ENCODE peak calls at places on chromosomes 3 and 15, in six cellular contexts. M is kidney, N is A549, Q is tibial artery, K is body of pancreas, P is esophagus squamous epithelium. J is an unnamed sample. For H3K4me1, the result is how much of the 10 kb centered on the place peaks cover.

GRCh38 chr3:50150863-50151686 is 4.0 kb upstream of the SEMA3F start:
- DNase-seq in Q (no peak), M (peak), P (no peak), N (no peak), K (no peak), J (no peak)

GRCh38 chr15:25058080-25058785 is 103.4 kb downstream of the SNRPN start:
- DNase-seq in P (no peak), Q (no peak), M (no peak), N (no peak), K (no peak), J (no peak)

GRCh38 chr3:111246967-111247760 is 175.5 kb downstream of the NECTIN3 start:
- DNase-seq in K (peak), Q (no peak), N (peak), P (no peak), M (no peak), J (no peak)

GRCh38 chr3:43894176-43895049 is 203.7 kb downstream of the ABHD5 start:
- DNase-seq in Q (peak), P (no peak), M (peak), N (peak), K (peak), J (no peak)

GRCh38 chr3:66342717-66343373 is 122.0 kb downstream of the SLC25A26 start:
- DNase-seq in Q (no peak), M (no peak), K (no peak), P (no peak), N (no peak), J (no peak)

GRCh38 chr3:87145553-87145952 is 81.6 kb upstream of the CHMP2B start:
- DNase-seq in Q (no peak), N (peak), M (no peak), K (no peak), P (no peak), J (no peak)

GRCh38 chr3:194128202-194128907 is 7.6 kb upstream of the HES1 start:
- DNase-seq in N (no peak), K (no peak), P (no peak), M (no peak), Q (no peak), J (no peak)

GRCh38 chr3:164030194-164030593 is 1048.1 kb downstream of the SI start:
- DNase-seq in N (no peak), P (no peak), M (no peak), K (no peak), Q (no peak), J (no peak)

GRCh38 chr3:48137425-48137999 is 50.7 kb downstream of the CDC25A start:
- DNase-seq in M (no peak), N (no peak), K (no peak), P (no peak), Q (no peak), J (no peak)

GRCh38 chr3:35721628-35722027 is 82.3 kb downstream of the ARPP21 start:
- DNase-seq in P (no peak), K (no peak), Q (no peak), M (no peak), N (no peak), J (no peak)

GRCh38 chr3:42424911-42425310 is 14.5 kb upstream of the LYZL4 start:
- DNase-seq in N (no peak), M (no peak), Q (no peak), K (no peak), P (no peak), J (no peak)

GRCh38 chr15:37100109-37100873 is at the start of gene MEIS2:
- DNase-seq in P (peak), N (peak), K (peak), Q (peak), M (peak), J (peak)

GRCh38 chr3:67382551-67382950 is 271.9 kb downstream of the SUCLG2 start:
- DNase-seq in K (no peak), Q (no peak), N (no peak), P (no peak), M (peak), J (no peak)

GRCh38 chr15:73172508-73172907 is 120.2 kb downstream of the NEO1 start:
- DNase-seq in K (no peak), M (no peak), N (no peak), P (no peak), Q (no peak), J (no peak)

GRCh38 chr3:149364624-149365023 is 12.8 kb downstream of the TM4SF1 start:
- DNase-seq in P (no peak), K (no peak), N (no peak), Q (no peak), M (no peak), J (no peak)

GRCh38 chr15:36808401-36809160 is 229.2 kb downstream of the CDIN1 start:
- DNase-seq in M (no peak), N (peak), P (no peak), Q (no peak), K (peak), J (peak)

GRCh38 chr3:169661567-169662214 is 1.8 kb downstream of the MECOM start:
- DNase-seq in K (peak), N (peak), M (no peak), P (no peak), Q (peak), J (no peak)

GRCh38 chr15:62566248-62566647 is 401.2 kb upstream of the C2CD4B start:
- DNase-seq in P (no peak), M (no peak), N (no peak), K (no peak), Q (no peak), J (no peak)

GRCh38 chr3:43641306-43642114 is 19.7 kb upstream of the ANO10 start:
- DNase-seq in P (no peak), K (no peak), Q (no peak), M (no peak), N (no peak), J (no peak)

DNA sequence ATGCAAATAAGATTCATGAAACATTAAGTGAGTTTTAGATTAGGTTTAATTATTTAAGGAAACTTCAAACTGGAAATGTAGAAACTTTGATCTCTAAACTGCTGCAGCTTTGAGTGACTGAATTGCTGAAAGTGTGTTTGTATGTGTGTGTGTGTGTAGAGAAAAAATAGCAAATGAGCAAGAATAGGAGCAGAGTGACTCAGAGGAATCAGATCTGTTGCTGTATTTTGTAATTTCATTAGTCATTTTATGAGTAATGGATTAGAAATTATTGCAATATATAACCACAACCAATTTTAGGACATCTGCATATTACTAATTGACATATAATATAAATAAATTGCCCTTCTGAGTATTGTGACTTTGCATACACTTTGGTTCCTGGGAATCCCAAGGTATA is 52.8 kb upstream of the SLC9A9 start:
- DNase-seq in K (no peak), P (no peak), M (no peak), N (no peak), Q (no peak), J (no peak)
- H3K4me3 ChIP-seq in K (no peak), P (no peak), M (no peak), N (no peak), Q (no peak), J (no peak)

GRCh38 chr3:135559802-135560201 is 405.7 kb upstream of the PPP2R3A start:
- DNase-seq in N (no peak), K (no peak), M (no peak), Q (no peak), P (no peak), J (no peak)
- H3K4me1 ChIP-seq in N (under half), K (under half), M (under half), Q (under half), P (under half), J (under half)

GRCh38 chr15:34721157-34721801 is 33.5 kb downstream of the GJD2 start:
- DNase-seq in N (no peak), K (no peak), Q (no peak), M (no peak), P (no peak), J (no peak)
- H3K4me3 ChIP-seq in N (peak), K (no peak), Q (peak), M (no peak), P (peak), J (no peak)

GRCh38 chr3:13077431-13078157 is 4.4 kb upstream of the IQSEC1 start:
- DNase-seq in N (no peak), M (no peak), K (peak), Q (peak), P (no peak), J (peak)

GRCh38 chr3:13073042-13073906 is at the start of gene IQSEC1:
- DNase-seq in P (no peak), K (peak), M (peak), Q (peak), N (no peak), J (no peak)

GRCh38 chr3:13076255-13076654 is 3.0 kb upstream of the IQSEC1 start:
- DNase-seq in Q (no peak), M (no peak), N (no peak), P (no peak), K (no peak), J (no peak)

GRCh38 chr3:13073976-13074375 is 747 bp upstream of the IQSEC1 start:
- DNase-seq in N (no peak), P (no peak), K (no peak), M (no peak), Q (no peak), J (no peak)

GRCh38 chr3:13075318-13075717 is 2.1 kb upstream of the IQSEC1 start:
- DNase-seq in M (no peak), Q (peak), K (peak), N (no peak), P (no peak), J (no peak)
- H3K4me1 ChIP-seq in M (under half), Q (half or more), K (under half), N (under half), P (under half), J (under half)

DNA sequence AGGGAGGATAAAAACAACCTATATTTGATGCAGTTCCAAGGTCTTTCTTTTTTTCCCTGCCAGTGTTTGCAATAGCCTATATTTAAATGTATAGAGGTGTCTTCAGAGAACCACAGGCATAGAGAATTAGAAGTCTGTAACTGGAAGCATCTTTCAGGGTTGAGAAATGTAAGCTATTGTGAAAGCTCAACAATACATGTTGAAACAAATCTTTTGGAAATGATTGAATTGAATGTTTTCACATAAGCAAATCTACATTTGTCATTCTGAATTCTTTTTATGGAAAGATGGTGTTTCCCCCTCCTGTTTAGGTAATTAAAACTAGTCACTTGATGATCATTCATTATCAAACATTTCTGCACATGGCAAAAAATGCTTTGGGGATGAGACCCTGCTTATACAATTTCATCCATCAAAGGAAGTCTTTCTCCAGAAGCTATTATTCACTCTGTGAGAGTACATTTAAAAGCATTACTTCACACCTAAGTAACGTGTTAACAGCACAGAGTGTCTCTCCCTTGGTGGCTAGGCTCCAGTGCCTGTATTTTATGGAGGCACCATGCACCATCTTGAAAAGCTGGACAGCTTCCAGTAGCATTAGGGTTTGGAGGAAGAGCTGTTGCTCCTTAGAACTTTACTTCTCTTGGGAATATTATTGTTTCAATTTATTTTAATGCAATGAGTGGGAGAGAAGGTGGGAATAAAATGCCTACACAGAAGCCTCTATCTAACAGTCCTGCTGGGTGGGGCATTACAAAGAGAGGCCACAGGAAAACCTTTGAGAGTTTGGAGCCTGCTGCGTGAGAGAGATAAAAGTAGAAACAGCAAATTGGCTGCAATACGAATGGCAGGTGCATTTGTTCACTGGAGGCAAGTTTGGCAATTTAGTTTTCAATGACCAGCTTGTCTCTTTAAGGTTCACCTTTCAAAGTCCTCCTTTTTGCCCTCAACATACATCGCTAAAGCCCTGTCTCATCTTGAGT is 406.0 kb downstream of the LSAMP start:
- DNase-seq in Q (no peak), P (no peak), N (no peak), M (no peak), K (no peak), J (no peak)
- H3K4me3 ChIP-seq in Q (no peak), P (no peak), N (no peak), M (no peak), K (no peak), J (no peak)

GRCh38 chr3:129020691-129021090 is 19.6 kb downstream of the EFCC1 start:
- DNase-seq in M (no peak), N (no peak), Q (no peak), P (no peak), K (no peak), J (no peak)

GRCh38 chr3:129021140-129021551 is 20.0 kb downstream of the EFCC1 start:
- DNase-seq in P (no peak), M (no peak), Q (no peak), K (no peak), N (no peak), J (no peak)

GRCh38 chr3:129022995-129023332 is 21.9 kb downstream of the EFCC1 start:
- DNase-seq in P (no peak), K (no peak), N (no peak), Q (no peak), M (no peak), J (no peak)

GRCh38 chr3:129023909-129024308 is 22.8 kb downstream of the EFCC1 start:
- DNase-seq in N (peak), P (no peak), M (no peak), Q (no peak), K (no peak), J (no peak)

GRCh38 chr3:129022114-129022994 is 21.2 kb downstream of the EFCC1 start:
- DNase-seq in K (peak), P (no peak), M (peak), N (no peak), Q (no peak), J (no peak)
- H3K4me1 ChIP-seq in K (under half), P (half or more), M (under half), N (under half), Q (under half), J (under half)